ENCODE peak calls at places on chromosomes 12 and 14, in four cellular contexts. One of them, this sample, is unnamed.

GRCh38 chr14:90140298-90140955 is 78.6 kb downstream of the KCNK13 start:
- DNase-seq in RCC 7860: no peak
- DNase-seq in AG09309: no peak
- DNase-seq in HEK293T: peak; percentile 37
- DNase-seq in this sample: no peak

GRCh38 chr12:53324113-53324778 is 2.8 kb upstream of the AAAS start:
- DNase-seq in RCC 7860: no peak
- DNase-seq in AG09309: no peak
- DNase-seq in HEK293T: no peak
- DNase-seq in this sample: no peak

GRCh38 chr12:82648510-82648909 is 38.2 kb upstream of the TMTC2 start:
- DNase-seq in RCC 7860: no peak
- DNase-seq in AG09309: no peak
- DNase-seq in HEK293T: no peak
- DNase-seq in this sample: no peak

GRCh38 chr12:74415633-74416032 is 122.0 kb upstream of the ATXN7L3B start:
- DNase-seq in RCC 7860: peak; percentile 21
- DNase-seq in AG09309: no peak
- DNase-seq in HEK293T: peak; percentile 22
- DNase-seq in this sample: no peak

GRCh38 chr12:124432376-124432775 is 135.0 kb downstream of the NCOR2 start:
- DNase-seq in RCC 7860: no peak
- DNase-seq in AG09309: no peak
- DNase-seq in HEK293T: no peak
- DNase-seq in this sample: no peak

GRCh38 chr12:121576851-121577391 is 3.9 kb downstream of the KDM2B start:
- DNase-seq in RCC 7860: peak; percentile 83
- DNase-seq in AG09309: peak; percentile 65
- DNase-seq in HEK293T: no peak
- DNase-seq in this sample: no peak

GRCh38 chr12:92244036-92244435 is 98.4 kb upstream of the BTG1 start:
- DNase-seq in RCC 7860: no peak
- DNase-seq in AG09309: peak; percentile 1
- DNase-seq in HEK293T: no peak
- DNase-seq in this sample: no peak

GRCh38 chr14:87081004-87081403 is 912.0 kb downstream of the GALC start:
- DNase-seq in RCC 7860: no peak
- DNase-seq in AG09309: no peak
- DNase-seq in HEK293T: no peak
- DNase-seq in this sample: no peak

GRCh38 chr14:81427348-81428058 is 27.4 kb upstream of the STON2 start:
- DNase-seq in RCC 7860: no peak
- DNase-seq in AG09309: no peak
- DNase-seq in HEK293T: peak; percentile 43
- DNase-seq in this sample: no peak

GRCh38 chr12:79690606-79691298 is at the start of gene PAWR:
- DNase-seq in RCC 7860: peak; percentile 57
- DNase-seq in AG09309: no peak
- DNase-seq in HEK293T: peak; percentile 81
- DNase-seq in this sample: peak; percentile 66

GRCh38 chr14:73714656-73715081 is 485 bp upstream of the PNMA1 start:
- DNase-seq in RCC 7860: no peak
- DNase-seq in AG09309: no peak
- DNase-seq in HEK293T: no peak
- DNase-seq in this sample: no peak

GRCh38 chr14:95875831-95876768 is 532 bp upstream of the TUNAR start:
- DNase-seq in RCC 7860: no peak
- DNase-seq in AG09309: no peak
- DNase-seq in HEK293T: peak; percentile 49
- DNase-seq in this sample: no peak

GRCh38 chr14:61483477-61483876 is 162.1 kb downstream of the PRKCH start:
- DNase-seq in RCC 7860: no peak
- DNase-seq in AG09309: no peak
- DNase-seq in HEK293T: no peak
- DNase-seq in this sample: no peak

GRCh38 chr14:75519826-75520692 is 2.2 kb upstream of the BATF start:
- DNase-seq in RCC 7860: no peak
- DNase-seq in AG09309: no peak
- DNase-seq in HEK293T: no peak
- DNase-seq in this sample: no peak

GRCh38 chr14:38255673-38256357 is at the start of gene CLEC14A:
- DNase-seq in RCC 7860: no peak
- DNase-seq in AG09309: no peak
- DNase-seq in HEK293T: no peak
- DNase-seq in this sample: no peak

GRCh38 chr12:93572712-93573551 is 457 bp downstream of the SOCS2 start:
- DNase-seq in RCC 7860: no peak
- DNase-seq in AG09309: no peak
- DNase-seq in HEK293T: no peak
- DNase-seq in this sample: no peak

GRCh38 chr12:114820773-114821172 is 136.8 kb upstream of the TBX3 start:
- DNase-seq in RCC 7860: no peak
- DNase-seq in AG09309: no peak
- DNase-seq in HEK293T: no peak
- DNase-seq in this sample: no peak

GRCh38 chr14:36020120-36021029 is 156.1 kb downstream of the PTCSC3 start:
- DNase-seq in RCC 7860: no peak
- DNase-seq in AG09309: no peak
- DNase-seq in HEK293T: no peak
- DNase-seq in this sample: no peak

GRCh38 chr12:53613821-53614220 is 12.4 kb downstream of the ATF7 start:
- DNase-seq in RCC 7860: no peak
- DNase-seq in AG09309: peak; percentile 39
- DNase-seq in HEK293T: no peak
- DNase-seq in this sample: no peak

GRCh38 chr14:96016761-96017160 is 22.4 kb upstream of the C14orf132 start:
- DNase-seq in RCC 7860: no peak
- DNase-seq in AG09309: no peak
- DNase-seq in HEK293T: peak; percentile 38
- DNase-seq in this sample: no peak

GRCh38 chr12:129195081-129195480 is 341.8 kb downstream of the GLT1D1 start:
- DNase-seq in RCC 7860: no peak
- DNase-seq in AG09309: no peak
- DNase-seq in HEK293T: no peak
- DNase-seq in this sample: no peak

GRCh38 chr14:49849213-49849847 is 3.3 kb downstream of the NEMF start:
- DNase-seq in RCC 7860: no peak
- DNase-seq in AG09309: no peak
- DNase-seq in HEK293T: no peak
- DNase-seq in this sample: no peak

GRCh38 chr12:42361909-42362706 is 36.1 kb downstream of the PPHLN1 start:
- DNase-seq in RCC 7860: no peak
- DNase-seq in AG09309: no peak
- DNase-seq in HEK293T: no peak
- DNase-seq in this sample: no peak

GRCh38 chr14:87712386-87713113 is 280.4 kb downstream of the GALC start:
- DNase-seq in RCC 7860: no peak
- DNase-seq in AG09309: no peak
- DNase-seq in HEK293T: no peak
- DNase-seq in this sample: no peak

GRCh38 chr12:105574056-105574715 is 243.7 kb downstream of the C12orf75 start:
- DNase-seq in RCC 7860: peak; percentile 39
- DNase-seq in AG09309: no peak
- DNase-seq in HEK293T: no peak
- DNase-seq in this sample: no peak

GRCh38 chr12:132384916-132385315 is 55.5 kb upstream of the GALNT9 start:
- DNase-seq in RCC 7860: no peak
- DNase-seq in AG09309: no peak
- DNase-seq in HEK293T: no peak
- DNase-seq in this sample: no peak

GRCh38 chr12:19440019-19440858 is 947 bp downstream of the AEBP2 start:
- DNase-seq in RCC 7860: no peak
- DNase-seq in AG09309: no peak
- DNase-seq in HEK293T: peak; percentile 42
- DNase-seq in this sample: peak; percentile 46

GRCh38 chr12:64304571-64304970 is 82.5 kb upstream of the KICS2 start:
- DNase-seq in RCC 7860: no peak
- DNase-seq in AG09309: no peak
- DNase-seq in HEK293T: no peak
- DNase-seq in this sample: no peak

GRCh38 chr12:109130755-109131521 is 14.6 kb downstream of the ACACB start:
- DNase-seq in RCC 7860: no peak
- DNase-seq in AG09309: no peak
- DNase-seq in HEK293T: no peak
- DNase-seq in this sample: no peak

GRCh38 chr12:47317182-47317915 is 237.6 kb upstream of the AMIGO2 start:
- DNase-seq in RCC 7860: no peak
- DNase-seq in AG09309: no peak
- DNase-seq in HEK293T: no peak
- DNase-seq in this sample: no peak

GRCh38 chr12:5251786-5252185 is 180.1 kb upstream of the NTF3 start:
- DNase-seq in RCC 7860: no peak
- DNase-seq in AG09309: no peak
- DNase-seq in HEK293T: no peak
- DNase-seq in this sample: no peak

GRCh38 chr14:23563473-23564180 is 4.0 kb downstream of the AP1G2 start:
- DNase-seq in RCC 7860: no peak
- DNase-seq in AG09309: no peak
- DNase-seq in HEK293T: no peak
- DNase-seq in this sample: no peak